ENCODE peak calls at places on chromosomes 16 and 17, in nine cellular contexts. J is HS-5; U is substantia nigra; V is stimulated activated naive CD8-positive, alpha-beta T cell treated with anti-CD3 and anti-CD28 coated beads, Interleukin-15, amount 100 ng/mL, for 72 hours; D is mesothelial cell of epicardium; N is GM04504; K is ovary; X is CD4-positive, alpha-beta memory T cell; M is AG10803. I is an unnamed sample.

GRCh38 chr17:19424934-19425868 is 14.2 kb downstream of the RNF112 start:
- DNase-seq in K (no peak), U (no peak), X (no peak), D (no peak), J (no peak), M (peak; percentile 21), N (no peak), V (no peak), I (no peak)

GRCh38 chr17:3512512-3513171 is 36.8 kb downstream of the ASPA start:
- DNase-seq in K (peak; percentile 75), V (no peak), X (no peak), M (peak; percentile 92), D (no peak), J (no peak), N (peak; percentile 61), U (peak; percentile 76), I (no peak)

GRCh38 chr17:2064980-2065785 is 10.3 kb downstream of the HIC1 start:
- DNase-seq in J (no peak), K (peak; percentile 61), D (no peak), N (no peak), M (peak; percentile 66), U (no peak), X (peak; percentile 42), V (peak; percentile 71), I (peak; percentile 63)

GRCh38 chr16:68363847-68364600 is 53.2 kb downstream of the PRMT7 start:
- DNase-seq in X (no peak), M (no peak), D (no peak), J (no peak), K (no peak), U (no peak), V (no peak), N (no peak), I (no peak)

GRCh38 chr16:24348511-24349290 is 92.6 kb downstream of the CACNG3 start:
- DNase-seq in N (no peak), X (no peak), U (no peak), J (no peak), V (no peak), K (no peak), D (no peak), M (no peak), I (no peak)

GRCh38 chr17:39622380-39623006 is 4.3 kb upstream of the PPP1R1B start:
- DNase-seq in M (no peak), J (no peak), K (no peak), U (no peak), N (no peak), V (peak; percentile 49), X (no peak), D (no peak), I (no peak)

GRCh38 chr17:80106176-80106575 is 4.8 kb downstream of the GAA start:
- DNase-seq in U (no peak), D (peak; percentile 18), V (no peak), K (no peak), J (no peak), M (no peak), N (no peak), X (no peak), I (no peak)

GRCh38 chr17:71180801-71181385 is 939.9 kb upstream of the SOX9 start:
- DNase-seq in D (no peak), X (no peak), U (no peak), M (peak; percentile 81), N (peak; percentile 71), J (no peak), K (no peak), V (no peak), I (no peak)

GRCh38 chr17:62562656-62563055 is 64.8 kb upstream of the MRC2 start:
- DNase-seq in J (peak; percentile 33), M (peak; percentile 43), X (no peak), K (no peak), U (no peak), V (no peak), D (no peak), N (no peak), I (no peak)

GRCh38 chr16:73186752-73187151 is 138.8 kb upstream of the ZFHX3 start:
- DNase-seq in U (no peak), J (no peak), N (no peak), D (no peak), M (no peak), X (no peak), K (no peak), V (no peak), I (no peak)

GRCh38 chr17:80154166-80154565 is 7.2 kb upstream of the EIF4A3 start:
- DNase-seq in N (no peak), V (no peak), J (no peak), K (no peak), M (no peak), U (no peak), X (no peak), D (no peak), I (no peak)

GRCh38 chr17:81952792-81953228 is 5.8 kb upstream of the MYADML2 start:
- DNase-seq in N (no peak), K (no peak), V (no peak), M (no peak), D (no peak), X (no peak), U (no peak), J (no peak), I (no peak)

GRCh38 chr17:59435238-59435637 is 103.8 kb downstream of the YPEL2 start:
- DNase-seq in K (no peak), M (peak; percentile 68), V (no peak), J (peak; percentile 78), U (no peak), N (no peak), D (no peak), X (no peak), I (no peak)

GRCh38 chr17:63837962-63838585 is 4.4 kb downstream of the SMARCD2 start:
- DNase-seq in D (no peak), U (no peak), J (no peak), K (no peak), V (no peak), M (no peak), X (no peak), N (no peak), I (no peak)

GRCh38 chr16:51960931-51961330 is 586.0 kb downstream of the TOX3 start:
- DNase-seq in K (no peak), D (no peak), U (no peak), X (no peak), M (no peak), V (no peak), N (no peak), J (no peak), I (no peak)

GRCh38 chr16:85425061-85425662 is 188.0 kb upstream of the GSE1 start:
- DNase-seq in M (no peak), N (no peak), U (no peak), D (peak; percentile 17), J (no peak), K (peak; percentile 13), X (no peak), V (no peak), I (no peak)